ENCODE peak calls at places on chromosome 10, in seven cellular contexts. One of them, this sample, is unnamed.

GRCh38 chr10:12179616-12180015 is 16.1 kb downstream of the NUDT5 start:
- DNase-seq in keratinocyte: no peak
- DNase-seq in naive thymus-derived CD8-positive, alpha-beta T cell: no peak
- DNase-seq in HTR-8/SVneo: no peak
- DNase-seq in NCI-H774: no peak
- DNase-seq in stimulated activated CD8-positive, alpha-beta memory T cell treated with anti-CD3 and anti-CD28 coated beads, Interleukin-12 subunit alpha, Interleukin-12 subunit beta, amount 100 ng/mL, for 4 hours: no peak
- DNase-seq in CD8-positive, alpha-beta T cell: no peak
- DNase-seq in this sample: no peak

GRCh38 chr10:81894616-81895015 is 19.6 kb downstream of the NRG3 start:
- DNase-seq in keratinocyte: no peak
- DNase-seq in naive thymus-derived CD8-positive, alpha-beta T cell: no peak
- DNase-seq in HTR-8/SVneo: no peak
- DNase-seq in NCI-H774: no peak
- DNase-seq in stimulated activated CD8-positive, alpha-beta memory T cell treated with anti-CD3 and anti-CD28 coated beads, Interleukin-12 subunit alpha, Interleukin-12 subunit beta, amount 100 ng/mL, for 4 hours: no peak
- DNase-seq in CD8-positive, alpha-beta T cell: no peak
- DNase-seq in this sample: no peak

GRCh38 chr10:72605137-72605536 is 20.7 kb downstream of the MICU1 start:
- DNase-seq in keratinocyte: no peak
- DNase-seq in naive thymus-derived CD8-positive, alpha-beta T cell: no peak
- DNase-seq in HTR-8/SVneo: no peak
- DNase-seq in NCI-H774: no peak
- DNase-seq in stimulated activated CD8-positive, alpha-beta memory T cell treated with anti-CD3 and anti-CD28 coated beads, Interleukin-12 subunit alpha, Interleukin-12 subunit beta, amount 100 ng/mL, for 4 hours: no peak
- DNase-seq in CD8-positive, alpha-beta T cell: no peak
- DNase-seq in this sample: no peak

GRCh38 chr10:32239770-32240169 is 107.2 kb downstream of the EPC1 start:
- DNase-seq in keratinocyte: no peak
- DNase-seq in naive thymus-derived CD8-positive, alpha-beta T cell: no peak
- DNase-seq in HTR-8/SVneo: no peak
- DNase-seq in NCI-H774: no peak
- DNase-seq in stimulated activated CD8-positive, alpha-beta memory T cell treated with anti-CD3 and anti-CD28 coated beads, Interleukin-12 subunit alpha, Interleukin-12 subunit beta, amount 100 ng/mL, for 4 hours: no peak
- DNase-seq in CD8-positive, alpha-beta T cell: no peak
- DNase-seq in this sample: peak

GRCh38 chr10:51786016-51786683 is 86.8 kb upstream of the CSTF2T start:
- DNase-seq in keratinocyte: no peak
- DNase-seq in naive thymus-derived CD8-positive, alpha-beta T cell: no peak
- DNase-seq in HTR-8/SVneo: no peak
- DNase-seq in NCI-H774: no peak
- DNase-seq in stimulated activated CD8-positive, alpha-beta memory T cell treated with anti-CD3 and anti-CD28 coated beads, Interleukin-12 subunit alpha, Interleukin-12 subunit beta, amount 100 ng/mL, for 4 hours: no peak
- DNase-seq in CD8-positive, alpha-beta T cell: no peak
- DNase-seq in this sample: no peak

GRCh38 chr10:122551450-122551849 is 9.1 kb upstream of the DMBT1 start:
- DNase-seq in keratinocyte: no peak
- DNase-seq in naive thymus-derived CD8-positive, alpha-beta T cell: peak
- DNase-seq in HTR-8/SVneo: no peak
- DNase-seq in NCI-H774: no peak
- DNase-seq in stimulated activated CD8-positive, alpha-beta memory T cell treated with anti-CD3 and anti-CD28 coated beads, Interleukin-12 subunit alpha, Interleukin-12 subunit beta, amount 100 ng/mL, for 4 hours: no peak
- DNase-seq in CD8-positive, alpha-beta T cell: peak
- DNase-seq in this sample: no peak

GRCh38 chr10:113553149-113553548 is 296 bp downstream of the HABP2 start:
- DNase-seq in keratinocyte: no peak
- DNase-seq in naive thymus-derived CD8-positive, alpha-beta T cell: no peak
- DNase-seq in HTR-8/SVneo: no peak
- DNase-seq in NCI-H774: no peak
- DNase-seq in stimulated activated CD8-positive, alpha-beta memory T cell treated with anti-CD3 and anti-CD28 coated beads, Interleukin-12 subunit alpha, Interleukin-12 subunit beta, amount 100 ng/mL, for 4 hours: no peak
- DNase-seq in CD8-positive, alpha-beta T cell: no peak
- DNase-seq in this sample: no peak

GRCh38 chr10:16904619-16905018 is 87.4 kb upstream of the RSU1 start:
- DNase-seq in keratinocyte: no peak
- DNase-seq in naive thymus-derived CD8-positive, alpha-beta T cell: no peak
- DNase-seq in HTR-8/SVneo: no peak
- DNase-seq in NCI-H774: no peak
- DNase-seq in stimulated activated CD8-positive, alpha-beta memory T cell treated with anti-CD3 and anti-CD28 coated beads, Interleukin-12 subunit alpha, Interleukin-12 subunit beta, amount 100 ng/mL, for 4 hours: no peak
- DNase-seq in CD8-positive, alpha-beta T cell: no peak
- DNase-seq in this sample: peak

GRCh38 chr10:79947787-79948424 is 999 bp downstream of the SFTPD start:
- DNase-seq in keratinocyte: no peak
- DNase-seq in naive thymus-derived CD8-positive, alpha-beta T cell: no peak
- DNase-seq in HTR-8/SVneo: no peak
- DNase-seq in NCI-H774: no peak
- DNase-seq in stimulated activated CD8-positive, alpha-beta memory T cell treated with anti-CD3 and anti-CD28 coated beads, Interleukin-12 subunit alpha, Interleukin-12 subunit beta, amount 100 ng/mL, for 4 hours: no peak
- DNase-seq in CD8-positive, alpha-beta T cell: no peak
- DNase-seq in this sample: no peak

GRCh38 chr10:30968711-30969110 is 63.0 kb downstream of the ZNF438 start:
- DNase-seq in keratinocyte: no peak
- DNase-seq in naive thymus-derived CD8-positive, alpha-beta T cell: no peak
- DNase-seq in HTR-8/SVneo: no peak
- DNase-seq in NCI-H774: no peak
- DNase-seq in stimulated activated CD8-positive, alpha-beta memory T cell treated with anti-CD3 and anti-CD28 coated beads, Interleukin-12 subunit alpha, Interleukin-12 subunit beta, amount 100 ng/mL, for 4 hours: no peak
- DNase-seq in CD8-positive, alpha-beta T cell: no peak
- DNase-seq in this sample: no peak

GRCh38 chr10:87505366-87506113 is 847 bp downstream of the MINPP1 start:
- DNase-seq in keratinocyte: no peak
- DNase-seq in naive thymus-derived CD8-positive, alpha-beta T cell: peak
- DNase-seq in HTR-8/SVneo: peak
- DNase-seq in NCI-H774: no peak
- DNase-seq in stimulated activated CD8-positive, alpha-beta memory T cell treated with anti-CD3 and anti-CD28 coated beads, Interleukin-12 subunit alpha, Interleukin-12 subunit beta, amount 100 ng/mL, for 4 hours: peak
- DNase-seq in CD8-positive, alpha-beta T cell: no peak
- DNase-seq in this sample: peak

GRCh38 chr10:73590881-73591577 is at the start of gene USP54:
- DNase-seq in keratinocyte: no peak
- DNase-seq in naive thymus-derived CD8-positive, alpha-beta T cell: no peak
- DNase-seq in HTR-8/SVneo: no peak
- DNase-seq in NCI-H774: no peak
- DNase-seq in stimulated activated CD8-positive, alpha-beta memory T cell treated with anti-CD3 and anti-CD28 coated beads, Interleukin-12 subunit alpha, Interleukin-12 subunit beta, amount 100 ng/mL, for 4 hours: no peak
- DNase-seq in CD8-positive, alpha-beta T cell: no peak
- DNase-seq in this sample: peak

GRCh38 chr10:68202965-68203358 is 29.0 kb downstream of the ATOH7 start:
- DNase-seq in keratinocyte: no peak
- DNase-seq in naive thymus-derived CD8-positive, alpha-beta T cell: no peak
- DNase-seq in HTR-8/SVneo: peak
- DNase-seq in NCI-H774: no peak
- DNase-seq in stimulated activated CD8-positive, alpha-beta memory T cell treated with anti-CD3 and anti-CD28 coated beads, Interleukin-12 subunit alpha, Interleukin-12 subunit beta, amount 100 ng/mL, for 4 hours: no peak
- DNase-seq in CD8-positive, alpha-beta T cell: no peak
- DNase-seq in this sample: peak

GRCh38 chr10:85032981-85033380 is 704.6 kb downstream of the CCSER2 start:
- DNase-seq in keratinocyte: no peak
- DNase-seq in naive thymus-derived CD8-positive, alpha-beta T cell: no peak
- DNase-seq in HTR-8/SVneo: no peak
- DNase-seq in NCI-H774: no peak
- DNase-seq in stimulated activated CD8-positive, alpha-beta memory T cell treated with anti-CD3 and anti-CD28 coated beads, Interleukin-12 subunit alpha, Interleukin-12 subunit beta, amount 100 ng/mL, for 4 hours: no peak
- DNase-seq in CD8-positive, alpha-beta T cell: no peak
- DNase-seq in this sample: no peak

GRCh38 chr10:11285171-11285570 is 267.5 kb downstream of the CELF2 start:
- DNase-seq in keratinocyte: no peak
- DNase-seq in naive thymus-derived CD8-positive, alpha-beta T cell: no peak
- DNase-seq in HTR-8/SVneo: no peak
- DNase-seq in NCI-H774: no peak
- DNase-seq in stimulated activated CD8-positive, alpha-beta memory T cell treated with anti-CD3 and anti-CD28 coated beads, Interleukin-12 subunit alpha, Interleukin-12 subunit beta, amount 100 ng/mL, for 4 hours: no peak
- DNase-seq in CD8-positive, alpha-beta T cell: no peak
- DNase-seq in this sample: no peak

GRCh38 chr10:76082232-76082631 is 650.8 kb downstream of the LRMDA start:
- DNase-seq in keratinocyte: no peak
- DNase-seq in naive thymus-derived CD8-positive, alpha-beta T cell: no peak
- DNase-seq in HTR-8/SVneo: no peak
- DNase-seq in NCI-H774: no peak
- DNase-seq in stimulated activated CD8-positive, alpha-beta memory T cell treated with anti-CD3 and anti-CD28 coated beads, Interleukin-12 subunit alpha, Interleukin-12 subunit beta, amount 100 ng/mL, for 4 hours: no peak
- DNase-seq in CD8-positive, alpha-beta T cell: no peak
- DNase-seq in this sample: no peak

GRCh38 chr10:132900211-132900756 is 42.1 kb downstream of the CFAP46 start:
- DNase-seq in keratinocyte: no peak
- DNase-seq in naive thymus-derived CD8-positive, alpha-beta T cell: no peak
- DNase-seq in HTR-8/SVneo: no peak
- DNase-seq in NCI-H774: no peak
- DNase-seq in stimulated activated CD8-positive, alpha-beta memory T cell treated with anti-CD3 and anti-CD28 coated beads, Interleukin-12 subunit alpha, Interleukin-12 subunit beta, amount 100 ng/mL, for 4 hours: no peak
- DNase-seq in CD8-positive, alpha-beta T cell: no peak
- DNase-seq in this sample: no peak

GRCh38 chr10:12262278-12262981 is 66.4 kb downstream of the CDC123 start:
- DNase-seq in keratinocyte: no peak
- DNase-seq in naive thymus-derived CD8-positive, alpha-beta T cell: no peak
- DNase-seq in HTR-8/SVneo: no peak
- DNase-seq in NCI-H774: no peak
- DNase-seq in stimulated activated CD8-positive, alpha-beta memory T cell treated with anti-CD3 and anti-CD28 coated beads, Interleukin-12 subunit alpha, Interleukin-12 subunit beta, amount 100 ng/mL, for 4 hours: no peak
- DNase-seq in CD8-positive, alpha-beta T cell: no peak
- DNase-seq in this sample: no peak

GRCh38 chr10:71408436-71409225 is 11.9 kb downstream of the CDH23 start:
- DNase-seq in keratinocyte: no peak
- DNase-seq in naive thymus-derived CD8-positive, alpha-beta T cell: no peak
- DNase-seq in HTR-8/SVneo: no peak
- DNase-seq in NCI-H774: no peak
- DNase-seq in stimulated activated CD8-positive, alpha-beta memory T cell treated with anti-CD3 and anti-CD28 coated beads, Interleukin-12 subunit alpha, Interleukin-12 subunit beta, amount 100 ng/mL, for 4 hours: no peak
- DNase-seq in CD8-positive, alpha-beta T cell: no peak
- DNase-seq in this sample: no peak

GRCh38 chr10:30219977-30220751 is 128.9 kb downstream of the MTPAP start:
- DNase-seq in keratinocyte: no peak
- DNase-seq in naive thymus-derived CD8-positive, alpha-beta T cell: no peak
- DNase-seq in HTR-8/SVneo: no peak
- DNase-seq in NCI-H774: no peak
- DNase-seq in stimulated activated CD8-positive, alpha-beta memory T cell treated with anti-CD3 and anti-CD28 coated beads, Interleukin-12 subunit alpha, Interleukin-12 subunit beta, amount 100 ng/mL, for 4 hours: no peak
- DNase-seq in CD8-positive, alpha-beta T cell: no peak
- DNase-seq in this sample: peak

GRCh38 chr10:131682271-131682962 is 218.4 kb upstream of the PPP2R2D start:
- DNase-seq in keratinocyte: no peak
- DNase-seq in naive thymus-derived CD8-positive, alpha-beta T cell: no peak
- DNase-seq in HTR-8/SVneo: no peak
- DNase-seq in NCI-H774: no peak
- DNase-seq in stimulated activated CD8-positive, alpha-beta memory T cell treated with anti-CD3 and anti-CD28 coated beads, Interleukin-12 subunit alpha, Interleukin-12 subunit beta, amount 100 ng/mL, for 4 hours: no peak
- DNase-seq in CD8-positive, alpha-beta T cell: no peak
- DNase-seq in this sample: no peak

GRCh38 chr10:103153302-103153759 is 39.7 kb downstream of the NT5C2 start:
- DNase-seq in keratinocyte: no peak
- DNase-seq in naive thymus-derived CD8-positive, alpha-beta T cell: no peak
- DNase-seq in HTR-8/SVneo: no peak
- DNase-seq in NCI-H774: peak
- DNase-seq in stimulated activated CD8-positive, alpha-beta memory T cell treated with anti-CD3 and anti-CD28 coated beads, Interleukin-12 subunit alpha, Interleukin-12 subunit beta, amount 100 ng/mL, for 4 hours: no peak
- DNase-seq in CD8-positive, alpha-beta T cell: no peak
- DNase-seq in this sample: peak

GRCh38 chr10:201328-201771 is 66.1 kb downstream of the ZMYND11 start:
- DNase-seq in keratinocyte: no peak
- DNase-seq in naive thymus-derived CD8-positive, alpha-beta T cell: no peak
- DNase-seq in HTR-8/SVneo: no peak
- DNase-seq in NCI-H774: no peak
- DNase-seq in stimulated activated CD8-positive, alpha-beta memory T cell treated with anti-CD3 and anti-CD28 coated beads, Interleukin-12 subunit alpha, Interleukin-12 subunit beta, amount 100 ng/mL, for 4 hours: no peak
- DNase-seq in CD8-positive, alpha-beta T cell: no peak
- DNase-seq in this sample: peak

GRCh38 chr10:32981760-32982159 is 23.7 kb upstream of the ITGB1 start:
- DNase-seq in keratinocyte: no peak
- DNase-seq in naive thymus-derived CD8-positive, alpha-beta T cell: no peak
- DNase-seq in HTR-8/SVneo: no peak
- DNase-seq in NCI-H774: no peak
- DNase-seq in stimulated activated CD8-positive, alpha-beta memory T cell treated with anti-CD3 and anti-CD28 coated beads, Interleukin-12 subunit alpha, Interleukin-12 subunit beta, amount 100 ng/mL, for 4 hours: no peak
- DNase-seq in CD8-positive, alpha-beta T cell: no peak
- DNase-seq in this sample: peak

This sample was measured in EL.